ENCODE peak calls at places on chromosomes 3 and 15, in eight cellular contexts. X is foreskin fibroblast; G is HCEC 1CT; O is SJSA1; Q is effector CD8-positive, alpha-beta T cell; W is HuH-7; Y is activated CD4-positive, CD25-positive, alpha-beta regulatory T cell treated with anti-CD3 and anti-CD28 coated beads, Interleukin-2, amount 50 U/mL, for 16 hours; S is lung microvascular endothelial cell. F is an unnamed sample.

GRCh38 chr3:49133226-49133951 is 539 bp upstream of the LAMB2 start:
- DNase-seq in X (peak), G (peak), W (peak), S (peak), Q (no peak), Y (no peak), O (peak), F (no peak)

GRCh38 chr15:44102675-44103254 is 92.3 kb downstream of the FRMD5 start:
- DNase-seq in X (peak), Y (no peak), O (peak), Q (no peak), G (peak), S (peak), W (no peak), F (no peak)

GRCh38 chr3:8371955-8372600 is 129.5 kb upstream of the LMCD1 start:
- DNase-seq in W (no peak), X (no peak), O (no peak), Y (no peak), S (no peak), G (no peak), Q (no peak), F (no peak)

GRCh38 chr3:111874177-111874820 is 15.2 kb downstream of the PHLDB2 start:
- DNase-seq in Y (no peak), X (peak), W (no peak), O (peak), S (peak), Q (no peak), G (peak), F (no peak)

GRCh38 chr3:128480717-128481437 is 12.1 kb downstream of the GATA2 start:
- DNase-seq in Y (no peak), O (no peak), Q (no peak), G (no peak), S (no peak), W (no peak), X (no peak), F (no peak)

GRCh38 chr3:193563999-193564398 is 9.3 kb upstream of the ATP13A4 start:
- DNase-seq in G (no peak), Q (no peak), O (no peak), S (peak), W (peak), X (no peak), Y (no peak), F (no peak)

GRCh38 chr3:187753516-187753915 is 8.2 kb upstream of the BCL6 start:
- DNase-seq in S (no peak), G (no peak), W (no peak), O (no peak), X (no peak), Y (no peak), Q (no peak), F (no peak)

GRCh38 chr15:67253103-67253502 is 1.4 kb downstream of the AAGAB start:
- DNase-seq in G (no peak), Y (no peak), S (no peak), O (no peak), W (no peak), Q (no peak), X (no peak), F (no peak)

GRCh38 chr15:27889258-27889657 is 209.9 kb downstream of the OCA2 start:
- DNase-seq in Q (no peak), X (no peak), O (no peak), W (no peak), G (no peak), S (no peak), Y (no peak), F (no peak)

GRCh38 chr15:93520206-93520605 is 431.2 kb upstream of the RGMA start:
- DNase-seq in Y (no peak), W (no peak), X (no peak), O (no peak), Q (no peak), S (no peak), G (no peak), F (no peak)

GRCh38 chr15:67715166-67715565 is 110.1 kb upstream of the SKOR1 start:
- DNase-seq in X (no peak), S (no peak), O (no peak), Y (no peak), W (no peak), Q (no peak), G (no peak), F (no peak)

GRCh38 chr3:65605876-65606432 is 432.8 kb downstream of the MAGI1 start:
- DNase-seq in Y (no peak), S (no peak), Q (no peak), X (no peak), W (no peak), G (peak), O (no peak), F (no peak)

GRCh38 chr3:173700336-173700735 is 302.8 kb downstream of the NLGN1 start:
- DNase-seq in O (no peak), S (no peak), Y (no peak), Q (no peak), W (no peak), X (no peak), G (no peak), F (no peak)

GRCh38 chr15:59018833-59019232 is 31.4 kb downstream of the RNF111 start:
- DNase-seq in S (no peak), Q (no peak), O (no peak), W (no peak), X (no peak), Y (no peak), G (no peak), F (no peak)

GRCh38 chr15:99421758-99422157 is 144.0 kb upstream of the MEF2A start:
- DNase-seq in W (no peak), G (no peak), S (no peak), X (no peak), O (no peak), Y (no peak), Q (no peak), F (no peak)

GRCh38 chr3:105584351-105584790 is 217.7 kb downstream of the ALCAM start:
- DNase-seq in X (no peak), S (no peak), W (no peak), O (no peak), G (no peak), Q (no peak), Y (no peak), F (no peak)

GRCh38 chr3:50516048-50516871 is 12.8 kb upstream of the CACNA2D2 start:
- DNase-seq in Y (no peak), O (no peak), S (no peak), X (no peak), Q (no peak), G (no peak), W (peak), F (no peak)

GRCh38 chr3:187913617-187914033 is 168.4 kb upstream of the BCL6 start:
- DNase-seq in W (no peak), X (peak), O (peak), Y (no peak), S (no peak), Q (no peak), G (peak), F (no peak)

GRCh38 chr3:25830373-25831305 is 40.7 kb downstream of the OXSM start:
- DNase-seq in Q (no peak), W (no peak), Y (no peak), G (no peak), X (no peak), O (no peak), S (no peak), F (no peak)

GRCh38 chr3:119973276-119973675 is 121.0 kb downstream of the GSK3B start:
- DNase-seq in X (no peak), O (no peak), S (no peak), Y (no peak), G (no peak), Q (no peak), W (no peak), F (no peak)

GRCh38 chr3:119380697-119381096 is 82.7 kb downstream of the TMEM39A start:
- DNase-seq in S (peak), O (no peak), Y (no peak), Q (no peak), W (peak), X (no peak), G (peak), F (no peak)

GRCh38 chr3:35708394-35708793 is 69.1 kb downstream of the ARPP21 start:
- DNase-seq in X (no peak), Y (no peak), G (no peak), Q (no peak), W (no peak), O (no peak), S (no peak), F (no peak)

GRCh38 chr3:191301017-191301416 is 28.2 kb upstream of the CCDC50 start:
- DNase-seq in O (no peak), S (no peak), X (no peak), G (no peak), W (no peak), Q (no peak), Y (no peak), F (peak)

GRCh38 chr3:140198242-140198641 is 263.3 kb downstream of the CLSTN2 start:
- DNase-seq in S (no peak), Q (no peak), G (no peak), Y (no peak), O (no peak), W (no peak), X (no peak), F (no peak)

GRCh38 chr15:76529911-76530310 is 193.3 kb downstream of the ISL2 start:
- DNase-seq in Y (no peak), S (no peak), W (no peak), O (no peak), Q (no peak), X (peak), G (no peak), F (no peak)

GRCh38 chr15:62431391-62431790 is 266.3 kb upstream of the C2CD4B start:
- DNase-seq in G (no peak), Y (no peak), S (no peak), W (peak), O (no peak), Q (no peak), X (no peak), F (no peak)

GRCh38 chr15:85086855-85087254 is 105.2 kb downstream of the PDE8A start:
- DNase-seq in Q (no peak), S (no peak), W (no peak), G (no peak), Y (no peak), X (no peak), O (no peak), F (no peak)

GRCh38 chr15:60155661-60156060 is 151.6 kb downstream of the FOXB1 start:
- DNase-seq in Q (no peak), S (no peak), X (peak), O (no peak), Y (no peak), W (no peak), G (peak), F (no peak)

GRCh38 chr3:129606522-129607390 is at the start of gene PLXND1:
- DNase-seq in Y (no peak), Q (peak), S (peak), O (peak), X (peak), G (peak), W (peak), F (no peak)

GRCh38 chr3:188184649-188185048 is 30.7 kb downstream of the LPP start:
- DNase-seq in G (no peak), X (no peak), Q (no peak), O (no peak), W (no peak), Y (no peak), S (no peak), F (no peak)

GRCh38 chr15:63908986-63909385 is 75.2 kb upstream of the HERC1 start:
- DNase-seq in W (no peak), Y (no peak), S (peak), O (no peak), G (peak), X (peak), Q (no peak), F (no peak)

GRCh38 chr3:193744822-193745684 is 152.0 kb downstream of the OPA1 start:
- DNase-seq in X (peak), O (no peak), G (no peak), S (no peak), W (peak), Q (no peak), Y (no peak), F (no peak)

GRCh38 chr3:14562441-14562840 is 22.3 kb upstream of the GRIP2 start:
- DNase-seq in Y (no peak), W (no peak), Q (no peak), G (no peak), X (no peak), S (no peak), O (no peak), F (no peak)

GRCh38 chr15:32100286-32100685 is 70.0 kb downstream of the CHRNA7 start:
- DNase-seq in S (no peak), W (no peak), Y (no peak), O (no peak), Q (no peak), X (no peak), G (no peak), F (peak)

GRCh38 chr3:72441284-72441994 is 406.8 kb downstream of the SHQ1 start:
- DNase-seq in Q (no peak), G (no peak), S (no peak), W (no peak), X (no peak), Y (no peak), O (no peak), F (no peak)

GRCh38 chr3:50708620-50709019 is 33.9 kb downstream of the DOCK3 start:
- DNase-seq in W (no peak), X (no peak), Y (no peak), S (no peak), Q (peak), G (no peak), O (no peak), F (no peak)

GRCh38 chr15:71559098-71559497 is 251.3 kb upstream of the NR2E3 start:
- DNase-seq in G (peak), S (no peak), X (no peak), O (peak), Q (no peak), Y (no peak), W (no peak), F (no peak)